ENCODE peak calls at places on chromosomes 16 and 17, in six cellular contexts. Y is BE2C; C is AG04450; U is GM13977; H is astrocyte of the spinal cord; L is CD4-positive, alpha-beta T cell. M is an unnamed sample.
A peak's percentile ranks its signal among the peaks of the same experiment; 100 is the strongest.

GRCh38 chr17:77230436-77230830 is 89.7 kb downstream of the SEC14L1 start:
- DNase-seq in Y (no peak), C (no peak), U (no peak), H (no peak), L (no peak), M (no peak)

GRCh38 chr17:55634702-55635101 is 88.0 kb downstream of the TMEM100 start:
- DNase-seq in Y (no peak), C (no peak), U (no peak), H (no peak), L (no peak), M (no peak)

GRCh38 chr17:16929281-16929680 is 42.6 kb downstream of the TNFRSF13B start:
- DNase-seq in Y (no peak), C (no peak), U (no peak), H (no peak), L (no peak), M (no peak)

GRCh38 chr17:57999496-58000017 is 7.5 kb downstream of the SRSF1 start:
- DNase-seq in Y (no peak), C (peak; percentile 57), U (peak; percentile 45), H (peak; percentile 83), L (no peak), M (no peak)

GRCh38 chr16:919658-920631 is 50.8 kb downstream of the LMF1 start:
- DNase-seq in Y (peak; percentile 13), C (no peak), U (no peak), H (peak; percentile 45), L (no peak), M (no peak)

GRCh38 chr17:41734139-41734948 is at the start of gene HAP1:
- DNase-seq in Y (peak; percentile 48), C (no peak), U (no peak), H (no peak), L (no peak), M (no peak)

GRCh38 chr16:79369796-79370195 is 230.7 kb downstream of the MAF start:
- DNase-seq in Y (no peak), C (no peak), U (no peak), H (no peak), L (no peak), M (no peak)

GRCh38 chr17:32496348-32497078 is 9.7 kb downstream of the CDK5R1 start:
- DNase-seq in Y (no peak), C (peak; percentile 32), U (no peak), H (peak; percentile 81), L (no peak), M (no peak)

GRCh38 chr16:1035066-1035415 is 37.5 kb upstream of the SSTR5 start:
- DNase-seq in Y (no peak), C (no peak), U (no peak), H (no peak), L (no peak), M (no peak)

GRCh38 chr16:73418746-73419145 is 370.8 kb upstream of the ZFHX3 start:
- DNase-seq in Y (no peak), C (peak; percentile 27), U (no peak), H (no peak), L (no peak), M (no peak)

GRCh38 chr16:10584956-10585561 is 4.7 kb upstream of the EMP2 start:
- DNase-seq in Y (no peak), C (no peak), U (no peak), H (peak; percentile 51), L (no peak), M (no peak)

GRCh38 chr16:88534731-88535141 is 35.5 kb upstream of the ZC3H18 start:
- DNase-seq in Y (peak; percentile 5), C (no peak), U (peak; percentile 80), H (peak; percentile 33), L (peak; percentile 27), M (no peak)
- TF ChIP-seq CTCF in Y (no peak), C (no peak), U (peak; percentile 11), H (no peak), L (no peak), M (no peak)

GRCh38 chr17:74453665-74454196 is 12.7 kb upstream of the CD300A start:
- DNase-seq in Y (no peak), C (no peak), U (peak; percentile 97), H (peak; percentile 54), L (no peak), M (no peak)
- TF ChIP-seq CTCF in Y (no peak), C (no peak), U (peak; percentile 21), H (no peak), L (peak; percentile 12), M (no peak)

DNA sequence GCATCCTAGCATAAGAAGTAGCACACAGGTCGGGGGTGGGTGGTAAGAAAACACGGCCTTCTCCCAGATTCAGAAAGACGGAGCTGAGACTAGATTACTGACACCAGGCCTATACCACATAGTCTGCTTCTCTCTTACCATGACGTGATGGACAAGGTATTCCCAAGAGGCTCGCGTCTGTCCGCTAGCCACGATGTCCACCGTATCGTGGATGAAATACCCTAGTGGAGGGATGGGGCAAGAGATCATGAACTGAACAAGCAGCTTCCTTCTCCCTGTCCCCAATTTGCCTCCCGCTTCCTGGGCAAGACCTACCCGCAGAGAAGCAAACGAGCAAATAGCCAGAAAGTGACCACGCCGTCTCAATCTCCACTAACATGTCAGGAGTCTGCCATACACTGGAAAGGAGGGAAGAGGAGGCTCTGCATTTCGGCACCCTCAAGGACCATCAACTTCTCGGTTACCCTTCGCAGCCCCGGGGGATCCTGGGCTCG is 820 bp downstream of the TLCD1 start:
- DNase-seq in Y (peak; percentile 43), C (no peak), U (no peak), H (peak; percentile 57), L (no peak), M (no peak)
- TF ChIP-seq CTCF in Y (peak; percentile 24), C (peak; percentile 26), U (no peak), H (no peak), L (no peak), M (no peak)

DNA sequence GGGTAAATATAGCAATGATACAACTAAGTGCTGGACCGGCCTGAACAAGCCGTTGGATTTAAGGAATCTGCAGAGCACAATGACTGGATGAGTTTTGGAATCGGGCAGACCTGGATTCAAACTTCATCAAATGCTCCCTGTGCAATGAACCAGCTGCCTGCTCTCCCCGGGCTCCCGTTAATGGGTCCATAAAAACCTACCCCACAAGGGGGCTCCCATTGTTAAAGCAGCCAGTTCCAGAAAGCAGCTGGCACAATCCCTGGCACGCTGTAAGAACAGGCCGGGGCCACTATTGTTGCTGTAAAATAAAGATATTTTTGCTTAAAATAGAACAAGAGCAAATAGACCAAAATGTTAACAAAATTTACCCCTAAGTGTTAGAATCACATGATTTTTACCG is 131.9 kb downstream of the C16orf95 start:
- DNase-seq in Y (no peak), C (no peak), U (no peak), H (no peak), L (no peak), M (no peak)
- TF ChIP-seq CTCF in Y (peak; percentile 2), C (peak; percentile 20), U (no peak), H (peak; percentile 13), L (no peak), M (no peak)

GRCh38 chr16:51151951-51152663 is 1.0 kb upstream of the SALL1 start:
- DNase-seq in Y (peak; percentile 39), C (peak; percentile 78), U (no peak), H (peak; percentile 93), L (no peak), M (no peak)
- TF ChIP-seq CTCF in Y (no peak), C (no peak), U (no peak), H (no peak), L (no peak), M (no peak)

GRCh38 chr16:27221576-27222498 is 18.5 kb downstream of the KDM8 start:
- DNase-seq in Y (no peak), C (no peak), U (no peak), H (no peak), L (no peak), M (no peak)

GRCh38 chr16:27223701-27224100 is 20.4 kb downstream of the KDM8 start:
- DNase-seq in Y (no peak), C (no peak), U (no peak), H (no peak), L (no peak), M (no peak)

GRCh38 chr16:27224271-27224737 is 21.0 kb downstream of the KDM8 start:
- DNase-seq in Y (no peak), C (no peak), U (no peak), H (no peak), L (no peak), M (no peak)

GRCh38 chr16:27222499-27223225 is 19.3 kb downstream of the KDM8 start:
- DNase-seq in Y (peak; percentile 31), C (no peak), U (no peak), H (peak; percentile 54), L (no peak), M (no peak)

GRCh38 chr16:27223226-27223610 is 19.9 kb downstream of the KDM8 start:
- DNase-seq in Y (no peak), C (no peak), U (no peak), H (no peak), L (no peak), M (no peak)
- TF ChIP-seq CTCF in Y (peak; percentile 11), C (no peak), U (peak; percentile 26), H (no peak), L (no peak), M (no peak)

M was measured in natural killer cell.